ENCODE peak calls at places on chromosomes 4 and X, in eight cellular contexts. P is ascending aorta, Q is psoas muscle, W is cardiac muscle cell, L is fibroblast of lung, X is endodermal cell, U is mucosa of descending colon, S is upper lobe of right lung. R is an unnamed sample.

GRCh38 chrX:106177106-106177981 is 9.2 kb downstream of the PWWP3B start:
- DNase-seq in P (no peak), Q (peak; percentile 82), W (peak; percentile 93), L (peak; percentile 41), X (peak; percentile 86), U (no peak), S (peak; percentile 60), R (no peak)

GRCh38 chrX:6793000-6793399 is 258.1 kb upstream of the VCX3A start:
- DNase-seq in P (no peak), Q (no peak), W (no peak), L (no peak), X (no peak), U (no peak), S (no peak), R (no peak)

GRCh38 chrX:11934089-11934488 is 176.1 kb downstream of the MSL3 start:
- DNase-seq in P (no peak), Q (no peak), W (no peak), L (no peak), X (no peak), U (no peak), S (no peak), R (no peak)

GRCh38 chr4:166318810-166319525 is 445.9 kb downstream of the TLL1 start:
- DNase-seq in P (no peak), Q (no peak), W (no peak), L (peak; percentile 95), X (no peak), U (no peak), S (no peak), R (no peak)

GRCh38 chrX:73577368-73577767 is 14.4 kb downstream of the CHIC1 start:
- DNase-seq in P (no peak), Q (no peak), W (no peak), L (peak; percentile 86), X (no peak), U (no peak), S (no peak), R (no peak)

GRCh38 chr4:149296503-149296902 is 519.1 kb downstream of the IQCM start:
- DNase-seq in P (no peak), Q (no peak), W (peak; percentile 30), L (peak; percentile 25), X (no peak), U (no peak), S (no peak), R (no peak)

GRCh38 chr4:11765849-11766453 is 337.3 kb upstream of the HS3ST1 start:
- DNase-seq in P (no peak), Q (no peak), W (peak; percentile 60), L (peak; percentile 32), X (peak; percentile 65), U (no peak), S (no peak), R (no peak)

GRCh38 chr4:89549907-89550306 is 242.3 kb upstream of the GPRIN3 start:
- DNase-seq in P (no peak), Q (no peak), W (no peak), L (no peak), X (no peak), U (no peak), S (no peak), R (no peak)

GRCh38 chr4:96473246-96473645 is 633.4 kb downstream of the PDHA2 start:
- DNase-seq in P (no peak), Q (no peak), W (no peak), L (peak; percentile 2), X (no peak), U (no peak), S (no peak), R (no peak)

GRCh38 chr4:158182736-158183135 is 9.9 kb upstream of the GASK1B start:
- DNase-seq in P (no peak), Q (peak; percentile 63), W (no peak), L (no peak), X (no peak), U (peak; percentile 33), S (no peak), R (no peak)

GRCh38 chr4:104394409-104394813 is 100.3 kb downstream of the CXXC4 start:
- DNase-seq in P (no peak), Q (no peak), W (peak; percentile 38), L (no peak), X (no peak), U (peak; percentile 22), S (no peak), R (no peak)

GRCh38 chr4:1026115-1026514 is 14.7 kb downstream of the FGFRL1 start:
- DNase-seq in P (no peak), Q (no peak), W (peak; percentile 65), L (no peak), X (peak; percentile 83), U (no peak), S (no peak), R (no peak)

GRCh38 chrX:16484338-16484737 is 165.6 kb upstream of the S100G start:
- DNase-seq in P (no peak), Q (no peak), W (no peak), L (peak; percentile 97), X (no peak), U (no peak), S (no peak), R (no peak)

GRCh38 chr4:74112399-74113090 is 13.6 kb upstream of the CXCL2 start:
- DNase-seq in P (no peak), Q (no peak), W (no peak), L (peak; percentile 39), X (no peak), U (no peak), S (no peak), R (no peak)

GRCh38 chr4:147560632-147561031 is 56.6 kb upstream of the TMEM184C start:
- DNase-seq in P (no peak), Q (no peak), W (no peak), L (peak; percentile 40), X (no peak), U (no peak), S (no peak), R (no peak)

GRCh38 chr4:170109586-170110289 is 20.0 kb upstream of the AADAT start:
- DNase-seq in P (no peak), Q (no peak), W (no peak), L (peak; percentile 51), X (peak; percentile 57), U (no peak), S (no peak), R (no peak)

GRCh38 chr4:38654273-38654672 is 9.7 kb upstream of the KLF3 start:
- DNase-seq in P (no peak), Q (no peak), W (no peak), L (no peak), X (peak; percentile 58), U (no peak), S (no peak), R (no peak)
- H3K4me3 ChIP-seq in P (no peak overlapping the region), Q (no peak overlapping the region), W (no peak overlapping the region), L (no peak overlapping the region), X (no peak overlapping the region), U (no peak overlapping the region), S (no peak overlapping the region), R (no peak overlapping the region)

DNA sequence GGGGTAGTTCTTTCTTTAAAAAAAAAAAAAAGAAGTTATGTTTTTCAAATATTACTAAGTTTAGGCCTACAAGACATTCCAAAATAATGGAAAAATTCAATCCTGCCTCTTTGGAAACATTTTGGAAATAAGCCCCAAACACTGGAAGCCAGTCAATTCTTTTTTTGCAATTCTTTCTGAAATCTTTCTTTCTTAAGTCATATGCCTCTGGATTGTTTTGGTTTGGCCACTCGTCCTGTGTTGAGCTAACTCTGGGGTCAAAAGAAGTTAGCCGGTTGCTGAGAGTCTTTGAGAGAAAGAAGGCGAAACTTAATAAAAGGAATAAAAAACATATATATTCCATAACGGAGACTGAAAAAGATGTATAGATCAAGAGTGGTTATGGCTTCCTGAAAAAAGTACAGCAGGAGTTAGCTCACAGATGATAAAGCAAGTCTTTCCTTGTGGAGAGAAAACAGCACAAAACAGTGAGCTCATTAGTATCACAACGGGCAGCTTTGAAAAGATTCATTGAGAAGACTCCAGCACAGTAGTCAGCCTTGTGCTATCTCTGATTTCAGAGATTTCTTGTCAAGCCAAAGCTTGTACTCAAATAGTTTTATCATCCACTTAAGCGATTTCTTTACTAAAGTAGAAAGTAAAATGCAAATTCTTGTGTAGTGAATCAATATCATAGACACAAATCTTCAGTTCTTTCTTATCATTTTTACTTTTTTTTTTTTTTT is 64.8 kb downstream of the PLS3 start:
- DNase-seq in P (no peak), Q (no peak), W (no peak), L (peak; percentile 82), X (no peak), U (no peak), S (no peak), R (no peak)
- H3K4me3 ChIP-seq in P (no peak overlapping the region), Q (no peak overlapping the region), W (no peak overlapping the region), L (no peak overlapping the region), X (no peak overlapping the region), U (no peak overlapping the region), S (no peak overlapping the region), R (no peak overlapping the region)

DNA sequence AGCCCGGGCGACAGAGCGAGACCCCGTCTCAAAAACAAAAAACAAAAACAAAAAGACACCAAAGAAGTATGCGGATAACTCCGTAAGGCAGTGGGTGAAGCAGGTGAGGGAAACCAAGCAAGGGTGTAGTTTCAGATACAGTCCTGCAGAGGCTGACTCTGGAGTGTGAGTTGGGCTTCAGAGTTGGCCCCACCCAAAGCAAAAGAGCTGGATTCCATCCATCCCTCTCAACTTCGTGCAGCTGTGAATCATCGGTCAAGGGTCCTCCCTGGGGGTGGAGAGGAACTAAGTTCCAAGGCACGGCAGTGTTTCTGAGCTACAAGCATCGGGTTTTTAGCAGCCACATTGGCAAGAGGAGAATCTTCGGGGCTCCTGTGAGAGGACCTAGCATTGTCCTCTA is 43.9 kb upstream of the FAM9A start:
- DNase-seq in P (no peak), Q (no peak), W (no peak), L (peak; percentile 84), X (no peak), U (no peak), S (no peak), R (no peak)
- H3K4me3 ChIP-seq in P (no peak overlapping the region), Q (no peak overlapping the region), W (no peak overlapping the region), L (no peak overlapping the region), X (no peak overlapping the region), U (no peak overlapping the region), S (no peak overlapping the region), R (no peak overlapping the region)

GRCh38 chrX:41265615-41266014 is 68.3 kb upstream of the DDX3X start:
- DNase-seq in P (no peak), Q (peak; percentile 61), W (no peak), L (peak; percentile 73), X (no peak), U (no peak), S (no peak), R (no peak)
- H3K4me3 ChIP-seq in P (peak overlapping the region; percentile 34), Q (peak overlapping the region; percentile 26), W (no peak overlapping the region), L (no peak overlapping the region), X (no peak overlapping the region), U (no peak overlapping the region), S (peak overlapping the region; percentile 29), R (peak overlapping the region; percentile 8)

GRCh38 chr4:187108846-187109245 is 385.2 kb upstream of the FAT1 start:
- DNase-seq in P (no peak), Q (no peak), W (no peak), L (peak; percentile 13), X (no peak), U (no peak), S (no peak), R (no peak)
- H3K4me3 ChIP-seq in P (no peak overlapping the region), Q (no peak overlapping the region), W (no peak overlapping the region), L (no peak overlapping the region), X (no peak overlapping the region), U (no peak overlapping the region), S (no peak overlapping the region), R (no peak overlapping the region)

GRCh38 chr4:27168783-27169182 is 308.1 kb downstream of the STIM2 start:
- DNase-seq in P (no peak), Q (no peak), W (no peak), L (no peak), X (no peak), U (no peak), S (no peak), R (no peak)
- H3K4me3 ChIP-seq in P (no peak overlapping the region), Q (no peak overlapping the region), W (no peak overlapping the region), L (no peak overlapping the region), X (no peak overlapping the region), U (no peak overlapping the region), S (no peak overlapping the region), R (no peak overlapping the region)

GRCh38 chr4:67770422-67770821 is 16.2 kb upstream of the GNRHR start:
- DNase-seq in P (no peak), Q (no peak), W (no peak), L (no peak), X (no peak), U (no peak), S (no peak), R (no peak)
- H3K4me3 ChIP-seq in P (no peak overlapping the region), Q (no peak overlapping the region), W (no peak overlapping the region), L (no peak overlapping the region), X (no peak overlapping the region), U (no peak overlapping the region), S (no peak overlapping the region), R (no peak overlapping the region)

R was measured in breast epithelium.